ENCODE peak calls at places on chromosome 4, in four cellular contexts. G is AG10803, Q is lower lobe of right lung, F is fibroblast of pulmonary artery. U is an unnamed sample.

GRCh38 chr4:176794651-176795050 is 1.9 kb upstream of the VEGFC start:
- DNase-seq in G (no peak), Q (no peak), F (no peak), U (no peak)

GRCh38 chr4:123856689-123857545 is 460.3 kb downstream of the SPRY1 start:
- DNase-seq in G (peak), Q (no peak), F (peak), U (peak)

GRCh38 chr4:52873191-52873590 is 11.1 kb downstream of the RASL11B start:
- DNase-seq in G (no peak), Q (no peak), F (no peak), U (no peak)

GRCh38 chr4:185512516-185512915 is 22.8 kb downstream of the PDLIM3 start:
- DNase-seq in G (peak), Q (no peak), F (peak), U (no peak)

GRCh38 chr4:5619913-5620625 is 88.3 kb downstream of the EVC2 start:
- DNase-seq in G (no peak), Q (no peak), F (no peak), U (no peak)

GRCh38 chr4:64584125-64584524 is 174.9 kb upstream of the TECRL start:
- DNase-seq in G (no peak), Q (no peak), F (peak), U (no peak)

GRCh38 chr4:144357970-144358369 is 217.5 kb upstream of the GYPA start:
- DNase-seq in G (no peak), Q (no peak), F (no peak), U (no peak)

GRCh38 chr4:147590249-147590920 is 26.8 kb upstream of the TMEM184C start:
- DNase-seq in G (peak), Q (no peak), F (peak), U (peak)

GRCh38 chr4:139278956-139279722 is 886 bp downstream of the MGARP start:
- DNase-seq in G (no peak), Q (no peak), F (peak), U (no peak)

GRCh38 chr4:123600426-123600825 is 203.8 kb downstream of the SPRY1 start:
- DNase-seq in G (peak), Q (no peak), F (peak), U (no peak)

GRCh38 chr4:113436360-113436759 is 325.2 kb downstream of the CAMK2D start:
- DNase-seq in G (peak), Q (no peak), F (peak), U (peak)

GRCh38 chr4:4396628-4397440 is 9.9 kb downstream of the NSG1 start:
- DNase-seq in G (peak), Q (peak), F (no peak), U (no peak)

GRCh38 chr4:159278399-159278798 is 175.5 kb downstream of the RAPGEF2 start:
- DNase-seq in G (peak), Q (no peak), F (peak), U (no peak)

GRCh38 chr4:13261486-13262257 is 222.5 kb downstream of the RAB28 start:
- DNase-seq in G (peak), Q (no peak), F (no peak), U (no peak)

GRCh38 chr4:948936-949300 is 16.7 kb downstream of the TMEM175 start:
- DNase-seq in G (no peak), Q (no peak), F (no peak), U (no peak)

GRCh38 chr4:143185253-143186107 is 763 bp downstream of the USP38 start:
- DNase-seq in G (peak), Q (peak), F (peak), U (peak)

GRCh38 chr4:172692701-172693100 is 475.9 kb upstream of the GALNT7 start:
- DNase-seq in G (no peak), Q (no peak), F (no peak), U (no peak)

GRCh38 chr4:187208641-187209040 is 485.0 kb upstream of the FAT1 start:
- DNase-seq in G (no peak), Q (no peak), F (no peak), U (no peak)

GRCh38 chr4:148315049-148315448 is 127.2 kb downstream of the NR3C2 start:
- DNase-seq in G (peak), Q (no peak), F (peak), U (no peak)

GRCh38 chr4:3791910-3792542 is 25.8 kb downstream of the ADRA2C start:
- DNase-seq in G (no peak), Q (peak), F (peak), U (peak)

GRCh38 chr4:152805818-152806217 is 26.1 kb downstream of the ARFIP1 start:
- DNase-seq in G (no peak), Q (no peak), F (no peak), U (no peak)

GRCh38 chr4:85151349-85151748 is 184.9 kb upstream of the WDFY3 start:
- DNase-seq in G (no peak), Q (no peak), F (no peak), U (no peak)

GRCh38 chr4:17544831-17545234 is 29.9 kb downstream of the CLRN2 start:
- DNase-seq in G (no peak), Q (no peak), F (peak), U (no peak)